ENCODE peak calls at places on chromosomes 2 and 18, in six cellular contexts. F, H, P, K, Z and B are unnamed samples.

GRCh38 chr2:32739679-32740078 is 111.8 kb downstream of the TTC27 start:
- DNase-seq in F (no peak), H (no peak), P (no peak), K (no peak), Z (no peak), B (no peak)

GRCh38 chr2:39469807-39470206 is 32.7 kb upstream of the MAP4K3 start:
- DNase-seq in F (peak; percentile 34), H (peak; percentile 38), P (no peak), K (no peak), Z (no peak), B (peak; percentile 64)

GRCh38 chr2:133633851-133634250 is 65.6 kb upstream of the NCKAP5 start:
- DNase-seq in F (no peak), H (no peak), P (no peak), K (no peak), Z (no peak), B (no peak)

GRCh38 chr2:66428986-66429612 is 5.8 kb upstream of the MEIS1 start:
- DNase-seq in F (peak; percentile 23), H (no peak), P (peak; percentile 27), K (no peak), Z (no peak), B (no peak)

GRCh38 chr2:172643142-172643541 is 87.3 kb downstream of the PDK1 start:
- DNase-seq in F (no peak), H (no peak), P (no peak), K (no peak), Z (no peak), B (no peak)

GRCh38 chr18:46314011-46314410 is 209.8 kb downstream of the HAUS1 start:
- DNase-seq in F (no peak), H (no peak), P (no peak), K (no peak), Z (no peak), B (no peak)

GRCh38 chr2:157784169-157784822 is 91.8 kb downstream of the ACVR1 start:
- DNase-seq in F (peak; percentile 80), H (peak; percentile 80), P (peak; percentile 28), K (no peak), Z (peak; percentile 50), B (peak; percentile 73)

GRCh38 chr18:22223263-22223960 is 54.0 kb downstream of the GATA6 start:
- DNase-seq in F (peak; percentile 52), H (peak; percentile 80), P (peak; percentile 71), K (peak; percentile 89), Z (peak; percentile 82), B (peak; percentile 99)

GRCh38 chr18:75025573-75025972 is 183.4 kb downstream of the PTGR3 start:
- DNase-seq in F (no peak), H (no peak), P (no peak), K (no peak), Z (no peak), B (no peak)

GRCh38 chr2:105409717-105410116 is 10.9 kb upstream of the FHL2 start:
- DNase-seq in F (peak; percentile 38), H (peak; percentile 83), P (no peak), K (peak; percentile 90), Z (peak; percentile 80), B (peak; percentile 96)

GRCh38 chr2:232348936-232349335 is 29.6 kb upstream of the ALPP start:
- DNase-seq in F (no peak), H (peak; percentile 34), P (no peak), K (no peak), Z (no peak), B (no peak)

GRCh38 chr2:12556762-12557161 is 160.0 kb upstream of the TRIB2 start:
- DNase-seq in F (no peak), H (no peak), P (no peak), K (no peak), Z (no peak), B (no peak)

GRCh38 chr2:197972017-197972416 is 167.6 kb downstream of the PLCL1 start:
- DNase-seq in F (peak; percentile 54), H (peak; percentile 43), P (no peak), K (peak; percentile 20), Z (peak; percentile 59), B (peak; percentile 8)

GRCh38 chr2:20411361-20411894 is 35.4 kb upstream of the RHOB start:
- DNase-seq in F (peak; percentile 93), H (peak; percentile 93), P (peak; percentile 79), K (peak; percentile 73), Z (peak; percentile 89), B (peak; percentile 87)

GRCh38 chr2:241216211-241216761 is 27.8 kb downstream of the ANO7 start:
- DNase-seq in F (no peak), H (no peak), P (no peak), K (no peak), Z (no peak), B (no peak)

GRCh38 chr2:226796840-226797288 is 2.8 kb downstream of the IRS1 start:
- DNase-seq in F (peak; percentile 31), H (peak; percentile 55), P (no peak), K (peak; percentile 68), Z (peak; percentile 27), B (peak; percentile 79)

GRCh38 chr2:226797989-226798421 is 1.6 kb downstream of the IRS1 start:
- DNase-seq in F (no peak), H (peak; percentile 27), P (no peak), K (no peak), Z (no peak), B (no peak)

GRCh38 chr2:226798422-226799210 is 1.0 kb downstream of the IRS1 start:
- DNase-seq in F (peak; percentile 66), H (peak; percentile 46), P (no peak), K (peak; percentile 55), Z (peak; percentile 39), B (peak; percentile 65)

GRCh38 chr2:226796012-226796839 is 3.4 kb downstream of the IRS1 start:
- DNase-seq in F (peak; percentile 22), H (no peak), P (no peak), K (peak; percentile 30), Z (no peak), B (peak; percentile 37)

DNA sequence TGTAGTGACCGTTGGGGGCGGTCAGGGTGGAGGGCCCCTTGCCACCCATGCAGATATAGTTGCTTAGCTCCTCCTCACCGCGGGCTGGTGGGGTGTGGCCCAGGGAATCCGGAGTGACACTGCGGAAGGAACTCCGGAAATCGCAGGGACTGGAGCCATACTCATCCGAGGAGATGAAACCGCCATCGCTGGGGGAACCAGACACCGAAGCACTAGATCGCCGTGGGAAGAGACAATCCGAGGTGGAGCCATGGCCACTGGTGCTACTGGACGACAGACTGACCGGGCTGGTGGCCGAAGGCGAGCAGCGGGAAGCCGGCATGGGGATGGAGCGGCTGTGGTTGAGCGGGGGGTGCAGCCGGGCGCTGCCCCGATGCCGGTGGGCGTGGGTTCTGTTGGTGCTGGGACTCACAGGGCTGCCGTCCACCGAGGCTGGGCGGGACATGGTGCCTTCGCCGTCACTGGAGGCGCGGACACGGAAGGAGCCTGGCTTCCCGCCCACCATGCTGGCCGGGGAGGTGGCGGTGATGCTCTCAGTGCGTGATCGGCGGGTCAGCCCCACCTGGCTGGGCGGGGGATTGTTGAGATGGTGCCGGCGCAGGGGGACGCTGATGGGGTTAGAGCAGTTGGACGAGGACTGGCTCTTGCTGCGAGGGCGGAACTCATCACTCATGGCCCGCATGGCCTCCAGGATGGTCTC is 2.2 kb downstream of the IRS1 start:
- DNase-seq in F (peak; percentile 25), H (peak; percentile 28), P (no peak), K (peak; percentile 55), Z (peak; percentile 29), B (peak; percentile 73)
- TF ChIP-seq POLR2A in F (no peak), H (no peak), P (no peak), K (no peak), Z (no peak), B (peak; percentile 39)

GRCh38 chr2:239664216-239664785 is 263.5 kb upstream of the HDAC4 start:
- DNase-seq in F (no peak), H (no peak), P (no peak), K (no peak), Z (no peak), B (no peak)
- TF ChIP-seq POLR2A in F (no peak), H (no peak), P (no peak), K (no peak), Z (no peak), B (no peak)

GRCh38 chr2:199458017-199458805 is 472 bp upstream of the SATB2 start:
- DNase-seq in F (peak; percentile 34), H (no peak), P (peak; percentile 28), K (no peak), Z (no peak), B (no peak)
- TF ChIP-seq POLR2A in F (no peak), H (no peak), P (peak; percentile 76), K (no peak), Z (no peak), B (no peak)

GRCh38 chr2:71455741-71456569 is 2.6 kb downstream of the DYSF start:
- DNase-seq in F (no peak), H (no peak), P (no peak), K (no peak), Z (no peak), B (no peak)

GRCh38 chr2:71455011-71455740 is 1.8 kb downstream of the DYSF start:
- DNase-seq in F (no peak), H (no peak), P (no peak), K (no peak), Z (no peak), B (peak; percentile 26)

GRCh38 chr2:71453404-71454220 is at the start of gene DYSF:
- DNase-seq in F (peak; percentile 60), H (peak; percentile 47), P (no peak), K (no peak), Z (no peak), B (peak; percentile 39)

GRCh38 chr2:71452565-71452964 is 796 bp upstream of the DYSF start:
- DNase-seq in F (no peak), H (no peak), P (peak; percentile 40), K (no peak), Z (no peak), B (peak; percentile 19)

GRCh38 chr2:71454221-71455010 is 1.1 kb downstream of the DYSF start:
- DNase-seq in F (no peak), H (no peak), P (no peak), K (no peak), Z (no peak), B (no peak)
- TF ChIP-seq POLR2A in F (no peak), H (no peak), P (no peak), K (no peak), Z (no peak), B (no peak)

GRCh38 chr2:85516649-85517389 is 22.1 kb upstream of the MAT2A start:
- DNase-seq in F (peak; percentile 74), H (peak; percentile 78), P (peak; percentile 40), K (no peak), Z (no peak), B (no peak)
- TF ChIP-seq POLR2A in F (no peak), H (no peak), P (no peak), K (no peak), Z (no peak), B (no peak)